ENCODE peak calls at places on chromosome 22, in nine cellular contexts. One of them, this sample, is unnamed.

GRCh38 chr22:38756631-38757463 is 1.0 kb upstream of the SUN2 start:
- DNase-seq in HFF-Myc: no peak
- DNase-seq in tibial nerve: no peak
- DNase-seq in neural progenitor cell: no peak
- DNase-seq in sigmoid colon: no peak
- DNase-seq in thoracic aorta: no peak
- DNase-seq in pancreas: peak; percentile 42
- DNase-seq in fibroblast of pulmonary artery: no peak
- DNase-seq in A673: no peak
- DNase-seq in this sample: no peak

GRCh38 chr22:42926034-42926433 is 69.0 kb upstream of the ARFGAP3 start:
- DNase-seq in HFF-Myc: no peak
- DNase-seq in tibial nerve: no peak
- DNase-seq in neural progenitor cell: no peak
- DNase-seq in sigmoid colon: no peak
- DNase-seq in thoracic aorta: no peak
- DNase-seq in pancreas: peak; percentile 48
- DNase-seq in fibroblast of pulmonary artery: no peak
- DNase-seq in A673: no peak
- DNase-seq in this sample: peak; percentile 32

GRCh38 chr22:45483319-45483718 is 19.4 kb upstream of the FBLN1 start:
- DNase-seq in HFF-Myc: no peak
- DNase-seq in tibial nerve: no peak
- DNase-seq in neural progenitor cell: no peak
- DNase-seq in sigmoid colon: no peak
- DNase-seq in thoracic aorta: no peak
- DNase-seq in pancreas: no peak
- DNase-seq in fibroblast of pulmonary artery: no peak
- DNase-seq in A673: no peak
- DNase-seq in this sample: no peak

GRCh38 chr22:26783886-26784285 is 126.5 kb downstream of the MIAT start:
- DNase-seq in HFF-Myc: no peak
- DNase-seq in tibial nerve: no peak
- DNase-seq in neural progenitor cell: no peak
- DNase-seq in sigmoid colon: no peak
- DNase-seq in thoracic aorta: no peak
- DNase-seq in pancreas: no peak
- DNase-seq in fibroblast of pulmonary artery: no peak
- DNase-seq in A673: no peak
- DNase-seq in this sample: no peak

GRCh38 chr22:42716221-42716620 is 4.4 kb downstream of the A4GALT start:
- DNase-seq in HFF-Myc: no peak
- DNase-seq in tibial nerve: no peak
- DNase-seq in neural progenitor cell: no peak
- DNase-seq in sigmoid colon: no peak
- DNase-seq in thoracic aorta: no peak
- DNase-seq in pancreas: no peak
- DNase-seq in fibroblast of pulmonary artery: no peak
- DNase-seq in A673: no peak
- DNase-seq in this sample: no peak

GRCh38 chr22:20198527-20199319 is 47.9 kb upstream of the CCDC188 start:
- DNase-seq in HFF-Myc: no peak
- DNase-seq in tibial nerve: no peak
- DNase-seq in neural progenitor cell: no peak
- DNase-seq in sigmoid colon: no peak
- DNase-seq in thoracic aorta: no peak
- DNase-seq in pancreas: no peak
- DNase-seq in fibroblast of pulmonary artery: no peak
- DNase-seq in A673: no peak
- DNase-seq in this sample: no peak

GRCh38 chr22:23534851-23535717 is 45.0 kb downstream of the IGLL1 start:
- DNase-seq in HFF-Myc: no peak
- DNase-seq in tibial nerve: no peak
- DNase-seq in neural progenitor cell: no peak
- DNase-seq in sigmoid colon: peak; percentile 60
- DNase-seq in thoracic aorta: no peak
- DNase-seq in pancreas: no peak
- DNase-seq in fibroblast of pulmonary artery: no peak
- DNase-seq in A673: no peak
- DNase-seq in this sample: no peak

GRCh38 chr22:22787805-22788459 is 99.7 kb upstream of the IGLL5 start:
- DNase-seq in HFF-Myc: peak; percentile 6
- DNase-seq in tibial nerve: peak; percentile 29
- DNase-seq in neural progenitor cell: peak; percentile 83
- DNase-seq in sigmoid colon: no peak
- DNase-seq in thoracic aorta: no peak
- DNase-seq in pancreas: peak; percentile 59
- DNase-seq in fibroblast of pulmonary artery: peak; percentile 56
- DNase-seq in A673: peak; percentile 64
- DNase-seq in this sample: peak; percentile 56

GRCh38 chr22:27192135-27192900 is 534.9 kb downstream of the MIAT start:
- DNase-seq in HFF-Myc: no peak
- DNase-seq in tibial nerve: no peak
- DNase-seq in neural progenitor cell: no peak
- DNase-seq in sigmoid colon: no peak
- DNase-seq in thoracic aorta: no peak
- DNase-seq in pancreas: no peak
- DNase-seq in fibroblast of pulmonary artery: peak; percentile 16
- DNase-seq in A673: no peak
- DNase-seq in this sample: peak; percentile 87

GRCh38 chr22:36363378-36363931 is 24.3 kb downstream of the MYH9 start:
- DNase-seq in HFF-Myc: no peak
- DNase-seq in tibial nerve: no peak
- DNase-seq in neural progenitor cell: no peak
- DNase-seq in sigmoid colon: no peak
- DNase-seq in thoracic aorta: no peak
- DNase-seq in pancreas: no peak
- DNase-seq in fibroblast of pulmonary artery: no peak
- DNase-seq in A673: no peak
- DNase-seq in this sample: no peak

GRCh38 chr22:46085831-46086576 is 64.3 kb upstream of the PPARA start:
- DNase-seq in HFF-Myc: no peak
- DNase-seq in tibial nerve: peak; percentile 58
- DNase-seq in neural progenitor cell: no peak
- DNase-seq in sigmoid colon: peak; percentile 90
- DNase-seq in thoracic aorta: no peak
- DNase-seq in pancreas: peak; percentile 76
- DNase-seq in fibroblast of pulmonary artery: peak; percentile 51
- DNase-seq in A673: peak; percentile 82
- DNase-seq in this sample: peak; percentile 87

GRCh38 chr22:49206281-49206680 is 621.4 kb downstream of the BRD1 start:
- DNase-seq in HFF-Myc: no peak
- DNase-seq in tibial nerve: no peak
- DNase-seq in neural progenitor cell: no peak
- DNase-seq in sigmoid colon: peak; percentile 46
- DNase-seq in thoracic aorta: no peak
- DNase-seq in pancreas: no peak
- DNase-seq in fibroblast of pulmonary artery: no peak
- DNase-seq in A673: no peak
- DNase-seq in this sample: no peak
- H3K4me3 ChIP-seq in HFF-Myc: no peak overlapping the region
- H3K4me3 ChIP-seq in tibial nerve: no peak overlapping the region
- H3K4me3 ChIP-seq in neural progenitor cell: no peak overlapping the region
- H3K4me3 ChIP-seq in sigmoid colon: no peak overlapping the region
- H3K4me3 ChIP-seq in thoracic aorta: no peak overlapping the region
- H3K4me3 ChIP-seq in pancreas: no peak overlapping the region
- H3K4me3 ChIP-seq in fibroblast of pulmonary artery: no peak overlapping the region
- H3K4me3 ChIP-seq in A673: no peak overlapping the region
- H3K4me3 ChIP-seq in this sample: no peak overlapping the region

GRCh38 chr22:29208879-29209623 is 3.4 kb downstream of the EMID1 start:
- DNase-seq in HFF-Myc: no peak
- DNase-seq in tibial nerve: no peak
- DNase-seq in neural progenitor cell: no peak
- DNase-seq in sigmoid colon: no peak
- DNase-seq in thoracic aorta: no peak
- DNase-seq in pancreas: no peak
- DNase-seq in fibroblast of pulmonary artery: no peak
- DNase-seq in A673: no peak
- DNase-seq in this sample: no peak

GRCh38 chr22:29209624-29209929 is 3.9 kb downstream of the EMID1 start:
- DNase-seq in HFF-Myc: no peak
- DNase-seq in tibial nerve: no peak
- DNase-seq in neural progenitor cell: no peak
- DNase-seq in sigmoid colon: no peak
- DNase-seq in thoracic aorta: no peak
- DNase-seq in pancreas: no peak
- DNase-seq in fibroblast of pulmonary artery: no peak
- DNase-seq in A673: no peak
- DNase-seq in this sample: no peak

GRCh38 chr22:29207231-29207550 is 1.5 kb downstream of the EMID1 start:
- DNase-seq in HFF-Myc: no peak
- DNase-seq in tibial nerve: no peak
- DNase-seq in neural progenitor cell: no peak
- DNase-seq in sigmoid colon: no peak
- DNase-seq in thoracic aorta: no peak
- DNase-seq in pancreas: no peak
- DNase-seq in fibroblast of pulmonary artery: no peak
- DNase-seq in A673: no peak
- DNase-seq in this sample: no peak

GRCh38 chr22:29207562-29208501 is 2.1 kb downstream of the EMID1 start:
- DNase-seq in HFF-Myc: no peak
- DNase-seq in tibial nerve: no peak
- DNase-seq in neural progenitor cell: no peak
- DNase-seq in sigmoid colon: no peak
- DNase-seq in thoracic aorta: no peak
- DNase-seq in pancreas: no peak
- DNase-seq in fibroblast of pulmonary artery: no peak
- DNase-seq in A673: no peak
- DNase-seq in this sample: no peak

DNA sequence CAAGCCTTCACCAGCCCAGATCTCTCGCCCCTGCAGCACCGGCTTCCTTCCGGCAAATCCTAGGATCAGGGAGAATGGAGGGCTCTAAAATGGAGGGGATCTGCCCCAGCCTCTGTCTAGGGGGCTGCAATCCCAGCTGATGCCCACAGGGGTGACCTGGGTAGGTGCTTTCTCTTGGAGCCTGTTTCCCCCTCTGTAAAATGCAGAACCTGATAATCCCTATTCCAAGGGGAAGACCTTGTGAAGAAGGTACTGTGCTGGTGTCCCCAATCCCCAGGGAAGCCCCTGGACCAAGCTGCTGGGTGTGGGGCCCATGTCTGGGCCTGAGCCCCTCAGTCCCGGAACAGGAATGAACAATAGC is 2.8 kb downstream of the EMID1 start:
- DNase-seq in HFF-Myc: no peak
- DNase-seq in tibial nerve: no peak
- DNase-seq in neural progenitor cell: no peak
- DNase-seq in sigmoid colon: no peak
- DNase-seq in thoracic aorta: no peak
- DNase-seq in pancreas: no peak
- DNase-seq in fibroblast of pulmonary artery: no peak
- DNase-seq in A673: no peak
- DNase-seq in this sample: no peak
- TF ChIP-seq CTCF in HFF-Myc: no peak
- TF ChIP-seq CTCF in tibial nerve: no peak
- TF ChIP-seq CTCF in neural progenitor cell: peak; percentile 13
- TF ChIP-seq CTCF in sigmoid colon: no peak
- TF ChIP-seq CTCF in thoracic aorta: no peak
- TF ChIP-seq CTCF in pancreas: no peak
- TF ChIP-seq CTCF in fibroblast of pulmonary artery: no peak
- TF ChIP-seq CTCF in A673: no peak
- TF ChIP-seq CTCF in this sample: no peak

DNA sequence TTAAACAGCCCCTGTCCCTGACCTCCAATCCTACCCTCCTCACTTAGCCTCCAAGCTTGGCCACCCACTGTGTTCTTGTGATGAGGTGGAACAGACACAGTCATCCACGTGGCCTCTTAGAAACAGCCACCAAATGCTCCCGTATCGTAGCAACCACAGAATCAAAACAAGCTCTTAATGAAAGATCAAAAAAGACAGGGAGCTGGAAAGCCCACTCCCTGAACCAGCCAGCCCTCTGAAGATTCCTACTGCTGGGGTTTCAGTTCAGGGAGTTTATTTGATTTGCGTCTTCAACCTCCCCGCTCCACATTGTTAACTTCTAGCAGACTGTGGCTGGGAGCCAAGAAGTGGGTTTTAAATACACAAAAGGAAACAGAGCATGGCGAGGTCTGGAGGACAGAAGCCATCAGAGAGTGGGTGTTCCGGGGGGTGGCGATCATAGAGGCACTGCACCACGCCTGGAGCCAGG is 88.9 kb upstream of the GRK3 start:
- DNase-seq in HFF-Myc: peak; percentile 9
- DNase-seq in tibial nerve: no peak
- DNase-seq in neural progenitor cell: no peak
- DNase-seq in sigmoid colon: peak; percentile 72
- DNase-seq in thoracic aorta: no peak
- DNase-seq in pancreas: no peak
- DNase-seq in fibroblast of pulmonary artery: peak; percentile 52
- DNase-seq in A673: peak; percentile 82
- DNase-seq in this sample: peak; percentile 17
- H3K4me3 ChIP-seq in HFF-Myc: no peak overlapping the region
- H3K4me3 ChIP-seq in tibial nerve: no peak overlapping the region
- H3K4me3 ChIP-seq in neural progenitor cell: no peak overlapping the region
- H3K4me3 ChIP-seq in sigmoid colon: peak overlapping the region; percentile 2
- H3K4me3 ChIP-seq in thoracic aorta: no peak overlapping the region
- H3K4me3 ChIP-seq in pancreas: no peak overlapping the region
- H3K4me3 ChIP-seq in fibroblast of pulmonary artery: no peak overlapping the region
- H3K4me3 ChIP-seq in A673: no peak overlapping the region
- H3K4me3 ChIP-seq in this sample: no peak overlapping the region

GRCh38 chr22:31678748-31679147 is 16.7 kb upstream of the PISD start:
- DNase-seq in HFF-Myc: no peak
- DNase-seq in tibial nerve: no peak
- DNase-seq in neural progenitor cell: no peak
- DNase-seq in sigmoid colon: no peak
- DNase-seq in thoracic aorta: no peak
- DNase-seq in pancreas: no peak
- DNase-seq in fibroblast of pulmonary artery: no peak
- DNase-seq in A673: no peak
- DNase-seq in this sample: no peak

GRCh38 chr22:31681625-31682345 is 19.8 kb upstream of the PISD start:
- DNase-seq in HFF-Myc: no peak
- DNase-seq in tibial nerve: no peak
- DNase-seq in neural progenitor cell: no peak
- DNase-seq in sigmoid colon: peak; percentile 50
- DNase-seq in thoracic aorta: no peak
- DNase-seq in pancreas: no peak
- DNase-seq in fibroblast of pulmonary artery: peak; percentile 17
- DNase-seq in A673: no peak
- DNase-seq in this sample: peak; percentile 81

GRCh38 chr22:31680764-31681624 is 19.0 kb upstream of the PISD start:
- DNase-seq in HFF-Myc: no peak
- DNase-seq in tibial nerve: no peak
- DNase-seq in neural progenitor cell: no peak
- DNase-seq in sigmoid colon: peak; percentile 55
- DNase-seq in thoracic aorta: no peak
- DNase-seq in pancreas: no peak
- DNase-seq in fibroblast of pulmonary artery: peak; percentile 69
- DNase-seq in A673: no peak
- DNase-seq in this sample: peak; percentile 84

DNA sequence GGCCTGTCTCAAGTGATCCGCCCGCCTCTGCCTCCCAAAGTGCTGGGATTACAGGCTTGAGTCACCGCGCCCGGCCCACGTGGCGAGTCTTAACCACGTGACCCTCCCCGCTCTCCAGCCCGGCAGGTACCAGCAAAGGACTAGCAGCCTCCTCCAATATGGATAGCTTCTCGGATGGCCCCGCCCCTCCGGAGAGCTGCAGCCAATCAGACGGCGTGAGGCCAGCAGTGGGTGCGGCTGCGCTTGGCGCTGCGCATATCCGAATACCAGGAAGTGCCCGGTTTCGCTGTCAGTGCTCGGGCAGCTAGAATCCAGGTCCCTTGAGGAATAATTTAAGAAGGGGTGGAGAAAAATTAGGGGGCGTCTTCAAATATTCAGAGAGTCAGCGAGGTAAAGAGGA is 14.7 kb upstream of the PISD start:
- DNase-seq in HFF-Myc: peak; percentile 76
- DNase-seq in tibial nerve: peak; percentile 88
- DNase-seq in neural progenitor cell: peak; percentile 89
- DNase-seq in sigmoid colon: peak; percentile 96
- DNase-seq in thoracic aorta: peak; percentile 91
- DNase-seq in pancreas: peak; percentile 97
- DNase-seq in fibroblast of pulmonary artery: peak; percentile 93
- DNase-seq in A673: peak; percentile 95
- DNase-seq in this sample: peak; percentile 83
- TF ChIP-seq CTCF in HFF-Myc: no peak
- TF ChIP-seq CTCF in tibial nerve: no peak
- TF ChIP-seq CTCF in neural progenitor cell: no peak
- TF ChIP-seq CTCF in sigmoid colon: no peak
- TF ChIP-seq CTCF in thoracic aorta: no peak
- TF ChIP-seq CTCF in pancreas: no peak
- TF ChIP-seq CTCF in fibroblast of pulmonary artery: no peak
- TF ChIP-seq CTCF in A673: no peak
- TF ChIP-seq CTCF in this sample: no peak

This sample was measured in fibroblast of the aortic adventitia.